ENCODE peak calls at places on chromosome 5, in eight cellular contexts. A is choroid plexus epithelial cell; L is stimulated activated CD4-positive, alpha-beta T cell treated with anti-CD3 and anti-CD28 coated beads, Interleukin-15, amount 100 ng/mL, for 24 hours; U is stimulated activated naive CD8-positive, alpha-beta T cell treated with anti-CD3 and anti-CD28 coated beads, Interleukin-15, Interleukin-2, amounts not matched to agents 100 U/mL and 50 U/mL, for 24 hours; J is hepatic stellate cell; W is HCT116; B is coronary artery; R is dermis blood vessel endothelial cell. H is an unnamed sample.

GRCh38 chr5:17398439-17398838 is 99.6 kb upstream of the TAF11L2 start:
- DNase-seq in W (no peak), J (peak), B (no peak), A (peak), U (no peak), R (no peak), L (no peak), H (no peak)

GRCh38 chr5:25948278-25948677 is 1090.1 kb downstream of the CDH9 start:
- DNase-seq in L (no peak), A (no peak), W (no peak), U (no peak), B (no peak), J (no peak), R (no peak), H (no peak)

GRCh38 chr5:146947181-146947941 is 68.8 kb upstream of the PPP2R2B start:
- DNase-seq in R (no peak), U (peak), L (peak), A (peak), W (peak), B (no peak), J (no peak), H (no peak)

GRCh38 chr5:53288511-53288910 is 179.0 kb upstream of the MOCS2 start:
- DNase-seq in B (no peak), J (no peak), A (no peak), U (no peak), R (peak), W (no peak), L (no peak), H (no peak)

GRCh38 chr5:55231476-55232193 is 1.8 kb downstream of the CCNO start:
- DNase-seq in J (no peak), L (peak), R (peak), A (no peak), W (no peak), U (peak), B (no peak), H (no peak)

GRCh38 chr5:119016125-119016774 is 27.9 kb upstream of the DTWD2 start:
- DNase-seq in U (no peak), B (no peak), L (no peak), J (no peak), W (no peak), A (no peak), R (no peak), H (no peak)

GRCh38 chr5:170538096-170538465 is 34.3 kb downstream of the KCNIP1 start:
- DNase-seq in W (no peak), R (no peak), L (no peak), J (no peak), B (no peak), U (no peak), A (no peak), H (peak)

GRCh38 chr5:14178671-14179211 is 35.6 kb downstream of the TRIO start:
- DNase-seq in J (peak), U (no peak), W (no peak), A (peak), L (no peak), B (no peak), R (no peak), H (no peak)

GRCh38 chr5:175892401-175892800 is 21.0 kb downstream of the CPLX2 start:
- DNase-seq in A (no peak), R (no peak), L (no peak), B (no peak), W (no peak), U (no peak), J (no peak), H (no peak)

H was measured in mesenteric fat pad.